ENCODE peak calls at places on chromosomes 6 and 20, in seven cellular contexts. T, M, H, C, V, Z and O are unnamed samples.

GRCh38 chr6:28136585-28137457 is 4.9 kb upstream of the ZKSCAN8 start:
- DNase-seq in T (peak), M (peak), H (peak), C (peak), V (peak), Z (peak), O (peak)

GRCh38 chr6:164296411-164296810 is 881.9 kb downstream of the QKI start:
- DNase-seq in T (no peak), M (no peak), H (no peak), C (no peak), V (no peak), Z (no peak), O (no peak)

GRCh38 chr6:113909224-113909856 is 52.2 kb downstream of the MARCKS start:
- DNase-seq in T (peak), M (peak), H (no peak), C (peak), V (peak), Z (peak), O (no peak)

GRCh38 chr6:83613378-83613777 is 95.5 kb downstream of the SNAP91 start:
- DNase-seq in T (no peak), M (no peak), H (no peak), C (no peak), V (no peak), Z (no peak), O (no peak)

GRCh38 chr6:167849846-167850459 is 23.2 kb downstream of the AFDN start:
- DNase-seq in T (no peak), M (no peak), H (no peak), C (no peak), V (no peak), Z (peak), O (peak)

GRCh38 chr20:48680650-48681049 is 147.1 kb downstream of the PREX1 start:
- DNase-seq in T (no peak), M (no peak), H (no peak), C (no peak), V (no peak), Z (no peak), O (no peak)

GRCh38 chr6:1422290-1422689 is 32.9 kb downstream of the FOXF2 start:
- DNase-seq in T (no peak), M (no peak), H (peak), C (no peak), V (no peak), Z (peak), O (no peak)

GRCh38 chr6:29014729-29015608 is 9.9 kb upstream of the ZNF311 start:
- DNase-seq in T (no peak), M (no peak), H (no peak), C (peak), V (no peak), Z (peak), O (no peak)

GRCh38 chr20:59015812-59016711 is 3.2 kb upstream of the TUBB1 start:
- DNase-seq in T (no peak), M (no peak), H (no peak), C (no peak), V (no peak), Z (no peak), O (peak)

GRCh38 chr20:58233881-58234528 is 5.6 kb upstream of the ANKRD60 start:
- DNase-seq in T (no peak), M (peak), H (no peak), C (peak), V (no peak), Z (peak), O (peak)

GRCh38 chr20:41179961-41180360 is 42.6 kb downstream of the PLCG1 start:
- DNase-seq in T (no peak), M (no peak), H (no peak), C (no peak), V (no peak), Z (no peak), O (peak)

GRCh38 chr6:82616386-82617028 is 252.9 kb downstream of the TPBG start:
- DNase-seq in T (no peak), M (no peak), H (no peak), C (no peak), V (no peak), Z (no peak), O (no peak)

GRCh38 chr20:45564760-45565276 is 14.3 kb downstream of the WFDC8 start:
- DNase-seq in T (no peak), M (no peak), H (no peak), C (no peak), V (no peak), Z (no peak), O (no peak)